ENCODE peak calls at places on chromosome 3, in nine cellular contexts. S is activated CD4-positive, alpha-beta T cell treated with anti-CD3 and anti-CD28 coated beads, Interleukin-2, amount 50 U/mL, for 4 hours; A is C1 segment of cervical spinal cord; M is GM19239; W is choroid plexus epithelial cell; Q is left ventricle myocardium inferior; R is head of caudate nucleus; J is stimulated activated CD8-positive, alpha-beta memory T cell treated with anti-CD3 and anti-CD28 coated beads, Interleukin-2, amount 100 ng/mL, for 48 hours; V is endothelial cell. X is an unnamed sample.

GRCh38 chr3:59992578-59992977 is 942.8 kb upstream of the CFAP20DC start:
- DNase-seq in A (no peak), J (no peak), W (no peak), Q (no peak), M (no peak), V (no peak), S (peak), R (peak), X (no peak)

GRCh38 chr3:9887478-9887877 is 2.9 kb upstream of the JAGN1 start:
- DNase-seq in J (no peak), W (no peak), M (no peak), V (no peak), R (no peak), Q (no peak), S (no peak), A (no peak), X (no peak)

GRCh38 chr3:119292666-119293065 is 1.5 kb upstream of the ARHGAP31 start:
- DNase-seq in S (no peak), V (no peak), W (no peak), J (no peak), Q (no peak), R (no peak), M (no peak), A (no peak), X (no peak)

GRCh38 chr3:171189394-171189793 is 162.9 kb upstream of the SLC2A2 start:
- DNase-seq in M (no peak), A (no peak), J (no peak), W (no peak), S (no peak), Q (no peak), R (no peak), V (no peak), X (no peak)

GRCh38 chr3:36362973-36363372 is 17.3 kb upstream of the STAC start:
- DNase-seq in R (no peak), S (no peak), Q (no peak), V (no peak), M (no peak), J (no peak), W (peak), A (no peak), X (no peak)

GRCh38 chr3:133931084-133931483 is 35.4 kb upstream of the RAB6B start:
- DNase-seq in V (no peak), S (no peak), A (no peak), M (no peak), Q (no peak), W (no peak), R (no peak), J (no peak), X (no peak)

GRCh38 chr3:143849854-143850549 is 1.7 kb upstream of the SLC9A9 start:
- DNase-seq in V (no peak), S (no peak), R (no peak), M (no peak), A (no peak), Q (no peak), J (no peak), W (peak), X (no peak)

GRCh38 chr3:112794622-112795172 is 52.0 kb downstream of the CD200R1L start:
- DNase-seq in J (no peak), V (no peak), W (peak), Q (no peak), R (no peak), A (peak), S (no peak), M (no peak), X (no peak)

GRCh38 chr3:147422226-147422933 is 13.2 kb downstream of the ZIC1 start:
- DNase-seq in S (no peak), W (peak), J (no peak), A (no peak), V (no peak), Q (no peak), R (no peak), M (no peak), X (no peak)

GRCh38 chr3:139672884-139673283 is 4.9 kb downstream of the NMNAT3 start:
- DNase-seq in R (no peak), S (no peak), V (no peak), A (no peak), J (no peak), W (no peak), M (no peak), Q (no peak), X (no peak)

GRCh38 chr3:50205719-50206276 is 727 bp downstream of the SLC38A3 start:
- DNase-seq in W (peak), V (peak), S (no peak), Q (peak), J (peak), A (peak), M (no peak), R (peak), X (no peak)

GRCh38 chr3:102790742-102791141 is 355.9 kb downstream of the ZPLD1 start:
- DNase-seq in Q (no peak), R (no peak), W (peak), S (no peak), A (no peak), J (no peak), V (no peak), M (no peak), X (no peak)

GRCh38 chr3:13399603-13400002 is 20.5 kb downstream of the NUP210 start:
- DNase-seq in J (no peak), Q (no peak), R (no peak), W (no peak), A (no peak), M (no peak), S (no peak), V (no peak), X (no peak)

X was measured in SJCRH30.